ENCODE peak calls at places on chromosomes 13 and 19, in ten cellular contexts. One of them, this sample, is unnamed.

GRCh38 chr13:83377486-83377885 is 504.8 kb downstream of the SLITRK1 start:
- DNase-seq in naive thymus-derived CD4-positive, alpha-beta T cell: no peak
- DNase-seq in CD4-positive, alpha-beta T cell: no peak
- DNase-seq in A549: no peak
- DNase-seq in heart left ventricle: no peak
- DNase-seq in ovary: no peak
- DNase-seq in tibial nerve: no peak
- DNase-seq in ascending aorta: no peak
- DNase-seq in cardiac muscle cell: peak
- DNase-seq in lower lobe of right lung: no peak
- DNase-seq in this sample: no peak

GRCh38 chr13:94247890-94248289 is 231.6 kb downstream of the DCT start:
- DNase-seq in naive thymus-derived CD4-positive, alpha-beta T cell: no peak
- DNase-seq in CD4-positive, alpha-beta T cell: no peak
- DNase-seq in A549: no peak
- DNase-seq in heart left ventricle: no peak
- DNase-seq in ovary: no peak
- DNase-seq in tibial nerve: no peak
- DNase-seq in ascending aorta: no peak
- DNase-seq in cardiac muscle cell: no peak
- DNase-seq in lower lobe of right lung: no peak
- DNase-seq in this sample: no peak

GRCh38 chr19:46958542-46958941 is 61.1 kb upstream of the NPAS1 start:
- DNase-seq in naive thymus-derived CD4-positive, alpha-beta T cell: no peak
- DNase-seq in CD4-positive, alpha-beta T cell: no peak
- DNase-seq in A549: no peak
- DNase-seq in heart left ventricle: no peak
- DNase-seq in ovary: no peak
- DNase-seq in tibial nerve: no peak
- DNase-seq in ascending aorta: no peak
- DNase-seq in cardiac muscle cell: peak
- DNase-seq in lower lobe of right lung: no peak
- DNase-seq in this sample: no peak

GRCh38 chr19:33675501-33676124 is 53.9 kb downstream of the CHST8 start:
- DNase-seq in naive thymus-derived CD4-positive, alpha-beta T cell: no peak
- DNase-seq in CD4-positive, alpha-beta T cell: no peak
- DNase-seq in A549: no peak
- DNase-seq in heart left ventricle: no peak
- DNase-seq in ovary: no peak
- DNase-seq in tibial nerve: no peak
- DNase-seq in ascending aorta: no peak
- DNase-seq in cardiac muscle cell: no peak
- DNase-seq in lower lobe of right lung: no peak
- DNase-seq in this sample: no peak

GRCh38 chr19:55383789-55384575 is at the start of gene TMEM238:
- DNase-seq in naive thymus-derived CD4-positive, alpha-beta T cell: peak
- DNase-seq in CD4-positive, alpha-beta T cell: peak
- DNase-seq in A549: peak
- DNase-seq in heart left ventricle: peak
- DNase-seq in ovary: peak
- DNase-seq in tibial nerve: no peak
- DNase-seq in ascending aorta: no peak
- DNase-seq in cardiac muscle cell: peak
- DNase-seq in lower lobe of right lung: peak
- DNase-seq in this sample: peak

GRCh38 chr13:20579193-20579592 is 12.2 kb downstream of the IFT88 start:
- DNase-seq in naive thymus-derived CD4-positive, alpha-beta T cell: no peak
- DNase-seq in CD4-positive, alpha-beta T cell: no peak
- DNase-seq in A549: no peak
- DNase-seq in heart left ventricle: no peak
- DNase-seq in ovary: no peak
- DNase-seq in tibial nerve: no peak
- DNase-seq in ascending aorta: no peak
- DNase-seq in cardiac muscle cell: no peak
- DNase-seq in lower lobe of right lung: no peak
- DNase-seq in this sample: no peak

GRCh38 chr13:35140831-35141230 is 198.8 kb downstream of the NBEA start:
- DNase-seq in naive thymus-derived CD4-positive, alpha-beta T cell: no peak
- DNase-seq in CD4-positive, alpha-beta T cell: no peak
- DNase-seq in A549: no peak
- DNase-seq in heart left ventricle: no peak
- DNase-seq in ovary: no peak
- DNase-seq in tibial nerve: no peak
- DNase-seq in ascending aorta: no peak
- DNase-seq in cardiac muscle cell: no peak
- DNase-seq in lower lobe of right lung: no peak
- DNase-seq in this sample: no peak

GRCh38 chr19:6674868-6675305 is 4.9 kb upstream of the TNFSF14 start:
- DNase-seq in naive thymus-derived CD4-positive, alpha-beta T cell: peak
- DNase-seq in CD4-positive, alpha-beta T cell: peak
- DNase-seq in A549: peak
- DNase-seq in heart left ventricle: peak
- DNase-seq in ovary: no peak
- DNase-seq in tibial nerve: no peak
- DNase-seq in ascending aorta: peak
- DNase-seq in cardiac muscle cell: peak
- DNase-seq in lower lobe of right lung: peak
- DNase-seq in this sample: peak

GRCh38 chr19:42544146-42544545 is 15.9 kb upstream of the CEACAM1 start:
- DNase-seq in naive thymus-derived CD4-positive, alpha-beta T cell: no peak
- DNase-seq in CD4-positive, alpha-beta T cell: no peak
- DNase-seq in A549: no peak
- DNase-seq in heart left ventricle: no peak
- DNase-seq in ovary: no peak
- DNase-seq in tibial nerve: no peak
- DNase-seq in ascending aorta: no peak
- DNase-seq in cardiac muscle cell: no peak
- DNase-seq in lower lobe of right lung: no peak
- DNase-seq in this sample: no peak

GRCh38 chr13:110638814-110639806 is 23.8 kb downstream of the NAXD start:
- DNase-seq in naive thymus-derived CD4-positive, alpha-beta T cell: no peak
- DNase-seq in CD4-positive, alpha-beta T cell: no peak
- DNase-seq in A549: no peak
- DNase-seq in heart left ventricle: no peak
- DNase-seq in ovary: no peak
- DNase-seq in tibial nerve: no peak
- DNase-seq in ascending aorta: no peak
- DNase-seq in cardiac muscle cell: no peak
- DNase-seq in lower lobe of right lung: no peak
- DNase-seq in this sample: no peak

GRCh38 chr13:110639935-110640334 is 24.6 kb downstream of the NAXD start:
- DNase-seq in naive thymus-derived CD4-positive, alpha-beta T cell: no peak
- DNase-seq in CD4-positive, alpha-beta T cell: no peak
- DNase-seq in A549: no peak
- DNase-seq in heart left ventricle: no peak
- DNase-seq in ovary: no peak
- DNase-seq in tibial nerve: no peak
- DNase-seq in ascending aorta: no peak
- DNase-seq in cardiac muscle cell: no peak
- DNase-seq in lower lobe of right lung: no peak
- DNase-seq in this sample: no peak

GRCh38 chr13:110642291-110642981 is 27.1 kb downstream of the NAXD start:
- DNase-seq in naive thymus-derived CD4-positive, alpha-beta T cell: no peak
- DNase-seq in CD4-positive, alpha-beta T cell: no peak
- DNase-seq in A549: no peak
- DNase-seq in heart left ventricle: no peak
- DNase-seq in ovary: no peak
- DNase-seq in tibial nerve: no peak
- DNase-seq in ascending aorta: no peak
- DNase-seq in cardiac muscle cell: no peak
- DNase-seq in lower lobe of right lung: no peak
- DNase-seq in this sample: no peak

GRCh38 chr13:110641055-110642015 is 26.0 kb downstream of the NAXD start:
- DNase-seq in naive thymus-derived CD4-positive, alpha-beta T cell: no peak
- DNase-seq in CD4-positive, alpha-beta T cell: no peak
- DNase-seq in A549: no peak
- DNase-seq in heart left ventricle: no peak
- DNase-seq in ovary: peak
- DNase-seq in tibial nerve: no peak
- DNase-seq in ascending aorta: no peak
- DNase-seq in cardiac muscle cell: no peak
- DNase-seq in lower lobe of right lung: no peak
- DNase-seq in this sample: no peak

GRCh38 chr13:110640591-110641029 is 25.3 kb downstream of the NAXD start:
- DNase-seq in naive thymus-derived CD4-positive, alpha-beta T cell: no peak
- DNase-seq in CD4-positive, alpha-beta T cell: no peak
- DNase-seq in A549: no peak
- DNase-seq in heart left ventricle: peak
- DNase-seq in ovary: peak
- DNase-seq in tibial nerve: no peak
- DNase-seq in ascending aorta: no peak
- DNase-seq in cardiac muscle cell: no peak
- DNase-seq in lower lobe of right lung: no peak
- DNase-seq in this sample: no peak
- H3K27ac ChIP-seq in naive thymus-derived CD4-positive, alpha-beta T cell: no peak
- H3K27ac ChIP-seq in CD4-positive, alpha-beta T cell: no peak
- H3K27ac ChIP-seq in A549: no peak
- H3K27ac ChIP-seq in heart left ventricle: no peak
- H3K27ac ChIP-seq in ovary: no peak
- H3K27ac ChIP-seq in tibial nerve: peak
- H3K27ac ChIP-seq in ascending aorta: no peak
- H3K27ac ChIP-seq in cardiac muscle cell: peak
- H3K27ac ChIP-seq in lower lobe of right lung: no peak
- H3K27ac ChIP-seq in this sample: no peak

GRCh38 chr19:48835734-48836088 is 580 bp downstream of the HSD17B14 start:
- DNase-seq in naive thymus-derived CD4-positive, alpha-beta T cell: peak
- DNase-seq in CD4-positive, alpha-beta T cell: peak
- DNase-seq in A549: peak
- DNase-seq in heart left ventricle: peak
- DNase-seq in ovary: peak
- DNase-seq in tibial nerve: peak
- DNase-seq in ascending aorta: peak
- DNase-seq in cardiac muscle cell: peak
- DNase-seq in lower lobe of right lung: peak
- DNase-seq in this sample: peak
- H3K27ac ChIP-seq in naive thymus-derived CD4-positive, alpha-beta T cell: peak
- H3K27ac ChIP-seq in CD4-positive, alpha-beta T cell: no peak
- H3K27ac ChIP-seq in A549: peak
- H3K27ac ChIP-seq in heart left ventricle: peak
- H3K27ac ChIP-seq in ovary: peak
- H3K27ac ChIP-seq in tibial nerve: peak
- H3K27ac ChIP-seq in ascending aorta: peak
- H3K27ac ChIP-seq in cardiac muscle cell: peak
- H3K27ac ChIP-seq in lower lobe of right lung: peak
- H3K27ac ChIP-seq in this sample: no peak

GRCh38 chr13:27355894-27356293 is 68.5 kb upstream of the GTF3A start:
- DNase-seq in naive thymus-derived CD4-positive, alpha-beta T cell: no peak
- DNase-seq in CD4-positive, alpha-beta T cell: no peak
- DNase-seq in A549: no peak
- DNase-seq in heart left ventricle: no peak
- DNase-seq in ovary: no peak
- DNase-seq in tibial nerve: no peak
- DNase-seq in ascending aorta: no peak
- DNase-seq in cardiac muscle cell: no peak
- DNase-seq in lower lobe of right lung: no peak
- DNase-seq in this sample: no peak

GRCh38 chr13:27353166-27353583 is 71.2 kb upstream of the GTF3A start:
- DNase-seq in naive thymus-derived CD4-positive, alpha-beta T cell: no peak
- DNase-seq in CD4-positive, alpha-beta T cell: no peak
- DNase-seq in A549: no peak
- DNase-seq in heart left ventricle: no peak
- DNase-seq in ovary: no peak
- DNase-seq in tibial nerve: no peak
- DNase-seq in ascending aorta: no peak
- DNase-seq in cardiac muscle cell: peak
- DNase-seq in lower lobe of right lung: no peak
- DNase-seq in this sample: no peak

GRCh38 chr13:27353653-27354052 is 70.8 kb upstream of the GTF3A start:
- DNase-seq in naive thymus-derived CD4-positive, alpha-beta T cell: no peak
- DNase-seq in CD4-positive, alpha-beta T cell: no peak
- DNase-seq in A549: no peak
- DNase-seq in heart left ventricle: no peak
- DNase-seq in ovary: no peak
- DNase-seq in tibial nerve: no peak
- DNase-seq in ascending aorta: no peak
- DNase-seq in cardiac muscle cell: no peak
- DNase-seq in lower lobe of right lung: no peak
- DNase-seq in this sample: no peak

GRCh38 chr13:27352698-27353097 is 71.7 kb upstream of the GTF3A start:
- DNase-seq in naive thymus-derived CD4-positive, alpha-beta T cell: no peak
- DNase-seq in CD4-positive, alpha-beta T cell: no peak
- DNase-seq in A549: no peak
- DNase-seq in heart left ventricle: no peak
- DNase-seq in ovary: no peak
- DNase-seq in tibial nerve: no peak
- DNase-seq in ascending aorta: no peak
- DNase-seq in cardiac muscle cell: no peak
- DNase-seq in lower lobe of right lung: no peak
- DNase-seq in this sample: no peak

GRCh38 chr13:27354379-27354778 is 70.0 kb upstream of the GTF3A start:
- DNase-seq in naive thymus-derived CD4-positive, alpha-beta T cell: no peak
- DNase-seq in CD4-positive, alpha-beta T cell: no peak
- DNase-seq in A549: no peak
- DNase-seq in heart left ventricle: no peak
- DNase-seq in ovary: no peak
- DNase-seq in tibial nerve: no peak
- DNase-seq in ascending aorta: no peak
- DNase-seq in cardiac muscle cell: peak
- DNase-seq in lower lobe of right lung: no peak
- DNase-seq in this sample: no peak
- H3K27ac ChIP-seq in naive thymus-derived CD4-positive, alpha-beta T cell: no peak
- H3K27ac ChIP-seq in CD4-positive, alpha-beta T cell: no peak
- H3K27ac ChIP-seq in A549: no peak
- H3K27ac ChIP-seq in heart left ventricle: no peak
- H3K27ac ChIP-seq in ovary: no peak
- H3K27ac ChIP-seq in tibial nerve: no peak
- H3K27ac ChIP-seq in ascending aorta: no peak
- H3K27ac ChIP-seq in cardiac muscle cell: no peak
- H3K27ac ChIP-seq in lower lobe of right lung: no peak
- H3K27ac ChIP-seq in this sample: no peak

GRCh38 chr19:49573451-49573850 is 6.9 kb downstream of the NOSIP start:
- DNase-seq in naive thymus-derived CD4-positive, alpha-beta T cell: no peak
- DNase-seq in CD4-positive, alpha-beta T cell: no peak
- DNase-seq in A549: no peak
- DNase-seq in heart left ventricle: no peak
- DNase-seq in ovary: no peak
- DNase-seq in tibial nerve: no peak
- DNase-seq in ascending aorta: no peak
- DNase-seq in cardiac muscle cell: no peak
- DNase-seq in lower lobe of right lung: no peak
- DNase-seq in this sample: no peak

GRCh38 chr19:49570138-49570856 is 10.1 kb downstream of the NOSIP start:
- DNase-seq in naive thymus-derived CD4-positive, alpha-beta T cell: peak
- DNase-seq in CD4-positive, alpha-beta T cell: peak
- DNase-seq in A549: peak
- DNase-seq in heart left ventricle: peak
- DNase-seq in ovary: peak
- DNase-seq in tibial nerve: no peak
- DNase-seq in ascending aorta: no peak
- DNase-seq in cardiac muscle cell: peak
- DNase-seq in lower lobe of right lung: no peak
- DNase-seq in this sample: peak

GRCh38 chr19:49574206-49574755 is 6.1 kb downstream of the NOSIP start:
- DNase-seq in naive thymus-derived CD4-positive, alpha-beta T cell: no peak
- DNase-seq in CD4-positive, alpha-beta T cell: no peak
- DNase-seq in A549: no peak
- DNase-seq in heart left ventricle: no peak
- DNase-seq in ovary: no peak
- DNase-seq in tibial nerve: no peak
- DNase-seq in ascending aorta: no peak
- DNase-seq in cardiac muscle cell: no peak
- DNase-seq in lower lobe of right lung: no peak
- DNase-seq in this sample: no peak

GRCh38 chr19:49573009-49573408 is 7.3 kb downstream of the NOSIP start:
- DNase-seq in naive thymus-derived CD4-positive, alpha-beta T cell: no peak
- DNase-seq in CD4-positive, alpha-beta T cell: no peak
- DNase-seq in A549: no peak
- DNase-seq in heart left ventricle: no peak
- DNase-seq in ovary: no peak
- DNase-seq in tibial nerve: no peak
- DNase-seq in ascending aorta: no peak
- DNase-seq in cardiac muscle cell: no peak
- DNase-seq in lower lobe of right lung: no peak
- DNase-seq in this sample: no peak

GRCh38 chr19:49570997-49571676 is 9.2 kb downstream of the NOSIP start:
- DNase-seq in naive thymus-derived CD4-positive, alpha-beta T cell: peak
- DNase-seq in CD4-positive, alpha-beta T cell: no peak
- DNase-seq in A549: no peak
- DNase-seq in heart left ventricle: no peak
- DNase-seq in ovary: no peak
- DNase-seq in tibial nerve: no peak
- DNase-seq in ascending aorta: no peak
- DNase-seq in cardiac muscle cell: no peak
- DNase-seq in lower lobe of right lung: no peak
- DNase-seq in this sample: no peak
- H3K27ac ChIP-seq in naive thymus-derived CD4-positive, alpha-beta T cell: peak
- H3K27ac ChIP-seq in CD4-positive, alpha-beta T cell: no peak
- H3K27ac ChIP-seq in A549: peak
- H3K27ac ChIP-seq in heart left ventricle: peak
- H3K27ac ChIP-seq in ovary: peak
- H3K27ac ChIP-seq in tibial nerve: no peak
- H3K27ac ChIP-seq in ascending aorta: no peak
- H3K27ac ChIP-seq in cardiac muscle cell: peak
- H3K27ac ChIP-seq in lower lobe of right lung: no peak
- H3K27ac ChIP-seq in this sample: no peak